ENCODE peak calls at places on chromosome 12, in four cellular contexts. T is keratinocyte, U is stomach, E is fibroblast of lung. K is an unnamed sample. For H3K4me1, the result is how much of the 10 kb centered on the place peaks cover.

GRCh38 chr12:103834897-103835390 is 6.1 kb downstream of the NT5DC3 start:
- DNase-seq in T (no peak), U (no peak), E (no peak), K (no peak)

GRCh38 chr12:123807670-123808069 is 45.6 kb downstream of the DNAH10 start:
- DNase-seq in T (no peak), U (no peak), E (peak), K (no peak)

GRCh38 chr12:75889214-75889613 is 142.4 kb downstream of the PHLDA1 start:
- DNase-seq in T (peak), U (no peak), E (no peak), K (no peak)

GRCh38 chr12:121933522-121934317 is 15.3 kb downstream of the CFAP251 start:
- DNase-seq in T (no peak), U (no peak), E (no peak), K (no peak)

GRCh38 chr12:10454531-10454930 is 1.4 kb upstream of the KLRC1 start:
- DNase-seq in T (no peak), U (no peak), E (no peak), K (no peak)

GRCh38 chr12:127803545-127803944 is 463.4 kb upstream of the TMEM132C start:
- DNase-seq in T (no peak), U (no peak), E (no peak), K (no peak)

GRCh38 chr12:63304844-63305243 is 153.8 kb upstream of the AVPR1A start:
- DNase-seq in T (no peak), U (no peak), E (no peak), K (no peak)

GRCh38 chr12:6056406-6057211 is 67.9 kb downstream of the VWF start:
- DNase-seq in T (no peak), U (no peak), E (peak), K (no peak)

GRCh38 chr12:130076126-130076525 is 86.1 kb upstream of the FZD10 start:
- DNase-seq in T (no peak), U (no peak), E (no peak), K (no peak)

GRCh38 chr12:57243521-57244305 is 7.3 kb downstream of the STAC3 start:
- DNase-seq in T (no peak), U (peak), E (peak), K (peak)

GRCh38 chr12:93139028-93139665 is 210.1 kb upstream of the EEA1 start:
- DNase-seq in T (no peak), U (no peak), E (no peak), K (no peak)

GRCh38 chr12:113005759-113006158 is 27.4 kb downstream of the OAS2 start:
- DNase-seq in T (no peak), U (no peak), E (no peak), K (no peak)

GRCh38 chr12:58359084-58359483 is 417.7 kb downstream of the ATP23 start:
- DNase-seq in T (no peak), U (no peak), E (peak), K (no peak)

GRCh38 chr12:110743571-110744093 is 941 bp upstream of the PPP1CC start:
- DNase-seq in T (no peak), U (no peak), E (no peak), K (peak)

GRCh38 chr12:323507-323906 is 60.9 kb upstream of the SLC6A13 start:
- DNase-seq in T (no peak), U (no peak), E (no peak), K (no peak)

GRCh38 chr12:6063379-6063735 is 61.1 kb downstream of the VWF start:
- DNase-seq in T (no peak), U (no peak), E (no peak), K (no peak)

GRCh38 chr12:12032771-12033588 is 37.8 kb upstream of the BCL2L14 start:
- DNase-seq in T (peak), U (peak), E (peak), K (peak)

GRCh38 chr12:62865860-62866407 is 69.0 kb downstream of the PPM1H start:
- DNase-seq in T (no peak), U (no peak), E (peak), K (no peak)

GRCh38 chr12:6849976-6850560 is 1.0 kb downstream of the CDCA3 start:
- DNase-seq in T (no peak), U (no peak), E (no peak), K (no peak)

GRCh38 chr12:56720696-56721615 is 4.1 kb downstream of the NACA start:
- DNase-seq in T (no peak), U (no peak), E (no peak), K (no peak)

GRCh38 chr12:88946377-88946997 is 366.2 kb upstream of the KITLG start:
- DNase-seq in T (peak), U (no peak), E (peak), K (no peak)

GRCh38 chr12:100184549-100184948 is 16.1 kb upstream of the ACTR6 start:
- DNase-seq in T (no peak), U (no peak), E (no peak), K (no peak)

GRCh38 chr12:55891310-55891709 is 36.4 kb downstream of the PYM1 start:
- DNase-seq in T (no peak), U (no peak), E (no peak), K (no peak)

GRCh38 chr12:101891462-101891971 is 14.1 kb downstream of the DRAM1 start:
- DNase-seq in T (no peak), U (peak), E (peak), K (no peak)

GRCh38 chr12:21183721-21184275 is 52.8 kb downstream of the SLCO1B1 start:
- DNase-seq in T (no peak), U (no peak), E (no peak), K (no peak)

GRCh38 chr12:102504280-102504679 is 23.9 kb upstream of the IGF1 start:
- DNase-seq in T (no peak), U (no peak), E (no peak), K (no peak)

GRCh38 chr12:124917135-124917840 is 2.8 kb upstream of the UBC start:
- DNase-seq in T (no peak), U (peak), E (peak), K (peak)

GRCh38 chr12:41802803-41803202 is 341.9 kb downstream of the GXYLT1 start:
- DNase-seq in T (no peak), U (no peak), E (no peak), K (no peak)

GRCh38 chr12:4911316-4911994 is 1.8 kb downstream of the KCNA1 start:
- DNase-seq in T (no peak), U (no peak), E (no peak), K (peak)

GRCh38 chr12:58148405-58148804 is 207.0 kb downstream of the ATP23 start:
- DNase-seq in T (peak), U (no peak), E (peak), K (no peak)

GRCh38 chr12:8644345-8645248 is 18.0 kb downstream of the MFAP5 start:
- DNase-seq in T (no peak), U (no peak), E (peak), K (no peak)

GRCh38 chr12:113422929-113423669 is 919 bp downstream of the SDSL start:
- DNase-seq in T (no peak), U (no peak), E (no peak), K (no peak)

GRCh38 chr12:121789233-121789781 is 4.2 kb downstream of the RHOF start:
- DNase-seq in T (no peak), U (no peak), E (no peak), K (peak)

GRCh38 chr12:106138279-106138645 is 492 bp downstream of the NUAK1 start:
- DNase-seq in T (no peak), U (no peak), E (no peak), K (peak)

GRCh38 chr12:69324797-69325466 is 23.2 kb upstream of the LYZ start:
- DNase-seq in T (no peak), U (no peak), E (no peak), K (no peak)

GRCh38 chr12:8697120-8697475 is 693 bp upstream of the RIMKLB start:
- DNase-seq in T (no peak), U (no peak), E (peak), K (no peak)

GRCh38 chr12:6221146-6221545 is 20.9 kb downstream of the CD9 start:
- DNase-seq in T (no peak), U (no peak), E (no peak), K (no peak)

DNA sequence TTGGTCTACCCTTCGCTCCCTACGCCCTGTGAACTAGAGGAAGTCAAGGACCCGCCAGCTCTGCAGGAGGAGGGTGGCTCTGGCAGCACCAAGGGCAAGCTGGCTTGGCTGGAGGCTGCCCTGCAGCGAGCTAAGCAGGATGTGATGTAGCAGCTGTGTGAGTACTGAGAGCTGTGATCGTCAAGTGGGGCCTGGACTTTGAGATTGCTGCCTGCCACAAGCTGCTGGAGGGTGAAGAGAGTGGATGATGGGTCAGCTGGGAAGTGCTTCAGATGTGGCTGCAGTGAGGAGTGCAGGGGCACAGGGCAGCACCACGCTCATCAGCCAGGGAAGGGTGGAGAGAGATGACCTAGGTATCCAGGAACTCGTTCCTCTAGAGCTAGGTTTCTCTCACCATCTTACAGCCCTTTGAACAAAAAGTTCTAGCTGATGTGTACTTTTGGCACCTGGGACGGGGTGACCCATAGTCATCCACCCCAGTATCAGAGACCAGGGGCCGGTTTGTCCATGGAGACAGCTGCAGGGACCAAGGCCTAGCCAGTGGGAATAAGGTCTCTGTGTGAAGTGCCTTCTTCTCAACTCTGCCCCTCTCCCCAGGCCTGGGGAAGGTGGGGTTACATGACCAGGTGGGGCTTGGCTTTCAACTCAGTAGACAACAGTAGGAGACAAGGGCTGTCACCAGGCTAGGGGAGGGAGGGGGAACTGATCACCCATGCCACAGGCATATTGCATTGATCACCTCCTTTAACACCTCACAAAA is 3.2 kb downstream of the KRT86 start:
- DNase-seq in T (no peak), U (peak), E (peak), K (no peak)
- H3K4me1 ChIP-seq in T (under half), U (under half), E (under half), K (under half)

GRCh38 chr12:116358850-116359761 is 81.6 kb upstream of the MED13L start:
- DNase-seq in T (no peak), U (peak), E (peak), K (peak)
- H3K4me3 ChIP-seq in T (no peak), U (no peak), E (peak), K (no peak)

GRCh38 chr12:84789184-84789583 is 123.4 kb downstream of the SLC6A15 start:
- DNase-seq in T (no peak), U (no peak), E (no peak), K (no peak)
- H3K4me1 ChIP-seq in T (under half), U (under half), E (under half), K (under half)

DNA sequence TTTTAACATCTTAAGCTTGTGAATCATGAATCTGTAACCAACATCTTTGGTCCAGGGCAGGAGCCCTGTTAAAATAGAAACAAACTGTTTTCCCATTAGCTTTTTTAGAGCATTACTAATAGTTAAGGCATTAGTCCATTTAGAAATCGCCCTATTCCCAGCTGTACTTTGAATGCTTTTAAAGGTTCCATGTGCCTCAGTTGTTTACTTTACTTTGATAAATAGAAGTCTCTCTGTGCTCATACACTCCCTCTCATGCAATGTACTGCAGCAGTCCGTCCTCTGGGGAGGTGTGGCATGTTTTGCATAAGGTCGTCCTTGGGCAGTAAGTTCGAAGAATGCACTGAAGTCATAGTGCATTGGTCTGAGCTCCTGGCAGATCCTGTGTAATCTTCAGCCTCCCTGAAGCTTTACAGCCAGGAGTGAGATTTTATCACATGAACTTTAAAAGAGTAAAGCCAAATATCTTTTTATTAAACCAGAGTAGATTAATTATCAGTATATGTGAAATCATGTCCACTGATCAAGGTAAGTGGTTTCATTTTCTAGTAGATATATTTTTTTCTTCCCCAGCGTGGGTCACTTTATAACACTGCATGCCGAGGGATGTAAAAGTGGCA is 134.7 kb downstream of the FGD4 start:
- DNase-seq in T (no peak), U (peak), E (peak), K (peak)
- H3K4me3 ChIP-seq in T (no peak), U (peak), E (peak), K (no peak)

DNA sequence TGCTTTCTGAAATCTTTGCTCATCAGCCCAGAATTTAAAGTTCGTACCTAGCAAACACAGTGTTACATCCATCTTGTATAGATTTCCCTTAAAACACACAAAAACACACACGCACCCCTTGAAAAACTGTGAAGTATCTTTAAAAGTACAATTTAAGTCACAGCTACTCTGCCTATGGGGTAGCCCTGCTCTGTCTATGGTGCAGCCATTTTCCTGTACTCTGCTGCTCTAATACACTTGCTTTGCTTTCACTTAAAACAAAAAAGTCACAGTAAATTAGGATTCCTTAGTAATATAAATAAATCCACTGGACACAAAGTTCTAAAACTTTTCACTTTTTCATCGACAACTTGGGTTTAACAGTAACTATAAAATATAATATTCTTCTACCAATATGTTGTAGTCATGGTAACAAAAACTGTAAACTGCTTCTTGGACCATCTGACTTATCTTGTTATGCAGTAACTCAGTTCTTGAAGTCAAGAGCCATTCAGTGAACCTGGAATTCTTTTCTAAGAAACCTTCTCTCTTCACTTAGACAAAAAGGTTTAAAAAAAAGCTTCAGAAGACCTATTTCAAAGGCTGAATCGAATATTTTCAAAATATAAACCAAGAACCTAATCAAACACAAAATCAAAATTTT is 63.5 kb downstream of the MED13L start:
- DNase-seq in T (no peak), U (no peak), E (no peak), K (no peak)
- H3K4me1 ChIP-seq in T (under half), U (under half), E (under half), K (under half)

DNA sequence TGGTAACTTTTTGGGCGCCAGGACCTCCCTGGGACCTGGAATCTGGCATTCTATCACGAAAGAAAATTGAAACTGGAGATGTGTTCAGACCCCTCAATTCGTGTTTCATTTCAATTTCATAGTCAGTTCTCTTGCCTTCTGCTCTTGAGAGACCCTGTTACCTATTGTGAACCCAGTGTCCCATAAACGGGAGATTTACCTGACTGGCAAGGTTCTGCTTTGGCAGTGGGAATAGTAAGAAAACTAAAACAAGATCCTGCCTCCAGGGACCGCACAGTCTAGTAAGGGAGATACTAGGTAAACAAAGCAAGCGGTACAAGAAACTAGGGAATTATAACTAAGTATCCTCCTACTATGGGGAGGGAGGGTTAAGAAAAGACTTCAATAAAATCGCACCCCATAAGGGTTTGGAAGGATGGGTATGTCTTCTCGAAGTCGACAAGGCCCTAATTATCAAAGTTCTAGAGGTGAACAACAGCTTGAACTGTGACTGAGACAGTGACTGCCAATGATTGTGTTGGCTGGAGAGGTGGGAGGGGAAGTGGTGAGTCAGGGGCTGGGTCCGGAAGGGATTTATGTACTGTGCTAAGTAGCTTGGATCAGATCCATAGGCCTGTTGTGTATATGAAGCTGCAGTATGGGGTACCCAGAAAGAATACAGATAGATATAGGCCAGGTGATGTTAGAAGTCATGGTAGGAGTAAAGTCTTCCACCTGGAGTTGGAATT is 754 bp downstream of the ACSS3 start:
- DNase-seq in T (no peak), U (no peak), E (peak), K (no peak)
- H3K4me3 ChIP-seq in T (no peak), U (peak), E (peak), K (no peak)

GRCh38 chr12:77439749-77440148 is 374.4 kb upstream of the E2F7 start:
- DNase-seq in T (no peak), U (no peak), E (no peak), K (no peak)
- H3K4me1 ChIP-seq in T (under half), U (under half), E (under half), K (under half)

DNA sequence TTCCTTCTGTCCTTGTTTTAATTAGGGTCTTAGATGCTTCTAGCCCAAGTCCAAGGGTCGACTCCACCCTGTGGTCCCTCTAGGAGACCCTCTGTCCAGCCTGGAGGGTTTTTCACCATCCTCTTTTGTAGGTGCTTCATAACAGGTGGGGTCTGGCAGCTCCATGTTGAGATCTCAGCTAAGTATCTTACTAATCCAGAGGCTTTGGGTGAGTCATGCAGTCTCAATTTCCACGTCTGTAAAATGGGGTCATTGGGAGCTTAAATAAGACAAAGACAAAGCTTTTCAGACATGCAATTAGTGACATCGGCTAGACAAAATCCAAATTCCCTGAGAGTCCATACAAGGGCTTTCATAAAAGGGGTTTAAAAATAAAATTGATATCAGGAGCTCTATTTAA is 3.2 kb downstream of the HSPB8 start:
- DNase-seq in T (no peak), U (no peak), E (no peak), K (no peak)
- H3K4me3 ChIP-seq in T (no peak), U (peak), E (no peak), K (no peak)

DNA sequence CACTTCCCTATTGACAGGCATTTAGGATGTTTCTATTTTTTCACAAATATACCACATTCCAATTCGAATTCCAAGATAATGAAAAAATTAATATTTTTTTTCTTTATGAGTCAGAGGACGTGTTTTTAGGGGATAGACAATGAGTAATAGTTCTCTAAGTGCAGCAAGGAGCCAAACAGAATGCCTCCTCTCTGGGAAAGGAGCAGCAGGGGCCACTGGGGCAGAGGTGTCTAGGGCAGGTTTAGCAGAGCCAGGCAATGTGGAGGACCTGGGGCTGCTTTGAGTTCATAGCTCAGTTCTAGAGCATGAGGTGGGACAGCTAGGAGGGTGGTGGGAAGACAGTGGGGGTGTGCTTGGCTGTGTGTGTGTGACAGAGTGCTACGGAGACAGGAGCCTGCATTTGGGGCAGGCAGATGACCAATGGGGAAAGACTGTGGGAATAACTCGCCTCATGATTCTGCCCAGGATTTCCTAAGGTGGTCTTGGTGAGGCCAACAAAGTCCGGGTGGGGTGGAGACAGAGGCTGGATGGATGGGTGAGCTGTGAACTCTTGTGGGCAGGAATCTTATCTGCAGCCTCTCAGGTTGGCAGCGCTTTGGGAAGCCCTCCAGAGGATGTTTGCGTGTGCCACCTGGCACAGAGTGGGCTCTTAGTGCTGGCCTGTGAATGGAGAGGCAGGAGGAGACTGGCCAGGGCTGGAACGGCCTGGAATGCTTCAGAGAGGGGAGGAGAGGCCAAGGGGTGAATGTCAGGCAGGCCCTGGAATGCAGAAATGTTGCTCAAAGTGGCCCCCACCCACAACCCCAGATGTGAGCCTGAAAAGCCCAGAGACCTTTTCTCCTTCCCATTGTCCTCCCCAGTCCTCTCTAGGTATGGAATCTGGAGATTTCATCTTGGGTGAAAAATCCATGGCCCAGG is 2.4 kb upstream of the KRT7 start:
- DNase-seq in T (no peak), U (no peak), E (peak), K (no peak)
- H3K4me1 ChIP-seq in T (half or more), U (under half), E (under half), K (under half)

K was measured in mucosa of descending colon.